ENCODE peak calls at places on chromosomes 6 and 20, in nine cellular contexts. A, I, G, D, T, S, C, M and Y are unnamed samples.

GRCh38 chr6:7640607-7641577 is 50.9 kb downstream of the SNRNP48 start:
- DNase-seq in A (no peak), I (no peak), G (no peak), D (no peak), T (peak), S (no peak), C (no peak), M (peak), Y (peak)

GRCh38 chr6:39088331-39088730 is 26.7 kb downstream of the SAYSD1 start:
- DNase-seq in A (peak), I (peak), G (no peak), D (peak), T (peak), S (no peak), C (peak), M (peak), Y (no peak)

GRCh38 chr6:45377041-45377554 is 636 bp downstream of the SUPT3H start:
- DNase-seq in A (no peak), I (no peak), G (no peak), D (no peak), T (no peak), S (peak), C (peak), M (no peak), Y (no peak)

GRCh38 chr6:25360611-25361010 is 81.4 kb downstream of the CARMIL1 start:
- DNase-seq in A (no peak), I (no peak), G (no peak), D (no peak), T (peak), S (no peak), C (no peak), M (peak), Y (peak)

GRCh38 chr6:169803816-169804340 is 52.5 kb downstream of the ERMARD start:
- DNase-seq in A (no peak), I (no peak), G (no peak), D (no peak), T (no peak), S (no peak), C (no peak), M (no peak), Y (no peak)

GRCh38 chr20:56781108-56781739 is 152.1 kb downstream of the TFAP2C start:
- DNase-seq in A (no peak), I (no peak), G (no peak), D (no peak), T (peak), S (no peak), C (no peak), M (peak), Y (no peak)

GRCh38 chr6:30556714-30556963 is 350 bp upstream of the GNL1 start:
- DNase-seq in A (no peak), I (peak), G (no peak), D (peak), T (peak), S (no peak), C (no peak), M (no peak), Y (peak)

GRCh38 chr20:2873747-2874041 is 413 bp downstream of the PTPRA start:
- DNase-seq in A (no peak), I (peak), G (no peak), D (peak), T (peak), S (no peak), C (no peak), M (no peak), Y (no peak)

GRCh38 chr6:28402197-28402596 is 2.6 kb upstream of the ZSCAN12 start:
- DNase-seq in A (no peak), I (no peak), G (no peak), D (no peak), T (no peak), S (no peak), C (no peak), M (no peak), Y (no peak)

GRCh38 chr20:49880177-49880576 is 35.2 kb downstream of the SPATA2 start:
- DNase-seq in A (no peak), I (no peak), G (no peak), D (no peak), T (no peak), S (no peak), C (no peak), M (peak), Y (no peak)

GRCh38 chr20:41989039-41989679 is 371.0 kb upstream of the CHD6 start:
- DNase-seq in A (no peak), I (no peak), G (no peak), D (no peak), T (no peak), S (no peak), C (no peak), M (no peak), Y (no peak)

GRCh38 chr20:62225820-62226635 is 6.0 kb upstream of the HRH3 start:
- DNase-seq in A (no peak), I (no peak), G (no peak), D (no peak), T (no peak), S (no peak), C (no peak), M (no peak), Y (no peak)

GRCh38 chr6:149856256-149856994 is 7.7 kb downstream of the LRP11 start:
- DNase-seq in A (no peak), I (no peak), G (no peak), D (no peak), T (no peak), S (no peak), C (no peak), M (no peak), Y (no peak)

GRCh38 chr20:62753626-62754025 is 42.6 kb upstream of the MRGBP start:
- DNase-seq in A (no peak), I (no peak), G (no peak), D (no peak), T (no peak), S (no peak), C (no peak), M (no peak), Y (no peak)

GRCh38 chr6:151325075-151326050 is 66.0 kb downstream of the ZBTB2 start:
- DNase-seq in A (peak), I (no peak), G (no peak), D (peak), T (peak), S (no peak), C (no peak), M (peak), Y (peak)

GRCh38 chr6:125121894-125122293 is 31.7 kb upstream of the TPD52L1 start:
- DNase-seq in A (no peak), I (no peak), G (no peak), D (no peak), T (no peak), S (no peak), C (no peak), M (no peak), Y (no peak)

GRCh38 chr20:61026731-61027130 is 225.3 kb upstream of the CDH4 start:
- DNase-seq in A (no peak), I (no peak), G (no peak), D (no peak), T (no peak), S (no peak), C (no peak), M (no peak), Y (no peak)

GRCh38 chr6:106163446-106163965 is 77.4 kb downstream of the PRDM1 start:
- DNase-seq in A (peak), I (no peak), G (peak), D (no peak), T (peak), S (peak), C (peak), M (peak), Y (no peak)

GRCh38 chr20:49608752-49609670 is 41.1 kb upstream of the PTGIS start:
- DNase-seq in A (peak), I (peak), G (peak), D (peak), T (peak), S (peak), C (no peak), M (peak), Y (peak)

GRCh38 chr6:127341471-127342202 is 1.8 kb downstream of the ECHDC1 start:
- DNase-seq in A (no peak), I (no peak), G (no peak), D (no peak), T (no peak), S (peak), C (peak), M (no peak), Y (no peak)

GRCh38 chr20:63129991-63130653 is 85.8 kb downstream of the YTHDF1 start:
- DNase-seq in A (no peak), I (no peak), G (no peak), D (no peak), T (no peak), S (no peak), C (peak), M (no peak), Y (no peak)

GRCh38 chr6:45917439-45917838 is 98.2 kb downstream of the CLIC5 start:
- DNase-seq in A (no peak), I (no peak), G (no peak), D (no peak), T (no peak), S (no peak), C (no peak), M (no peak), Y (no peak)

GRCh38 chr6:23547851-23548250 is 578.2 kb upstream of the NRSN1 start:
- DNase-seq in A (peak), I (no peak), G (no peak), D (peak), T (peak), S (no peak), C (peak), M (no peak), Y (no peak)

GRCh38 chr20:56776345-56776744 is 147.2 kb downstream of the TFAP2C start:
- DNase-seq in A (no peak), I (no peak), G (no peak), D (no peak), T (no peak), S (no peak), C (no peak), M (no peak), Y (no peak)

GRCh38 chr20:61054411-61054810 is 197.7 kb upstream of the CDH4 start:
- DNase-seq in A (no peak), I (no peak), G (no peak), D (no peak), T (no peak), S (no peak), C (no peak), M (no peak), Y (no peak)

GRCh38 chr6:57210060-57210459 is 12.0 kb downstream of the RAB23 start:
- DNase-seq in A (no peak), I (no peak), G (no peak), D (no peak), T (no peak), S (no peak), C (no peak), M (no peak), Y (no peak)

GRCh38 chr20:1393507-1393882 is 641 bp upstream of the FKBP1A start:
- DNase-seq in A (no peak), I (no peak), G (no peak), D (no peak), T (no peak), S (no peak), C (no peak), M (no peak), Y (no peak)

GRCh38 chr20:43140719-43141118 is 49.0 kb downstream of the PTPRT start:
- DNase-seq in A (no peak), I (no peak), G (no peak), D (no peak), T (no peak), S (no peak), C (no peak), M (no peak), Y (no peak)

GRCh38 chr6:157092736-157093135 is 230.6 kb downstream of the TMEM242 start:
- DNase-seq in A (no peak), I (no peak), G (no peak), D (no peak), T (no peak), S (no peak), C (no peak), M (peak), Y (no peak)

GRCh38 chr6:2244261-2245102 is 923 bp downstream of the GMDS start:
- DNase-seq in A (no peak), I (peak), G (no peak), D (no peak), T (peak), S (no peak), C (peak), M (no peak), Y (peak)

GRCh38 chr6:146470091-146470770 is 73.4 kb upstream of the RAB32 start:
- DNase-seq in A (no peak), I (no peak), G (no peak), D (no peak), T (peak), S (no peak), C (no peak), M (no peak), Y (no peak)

GRCh38 chr6:87391334-87391733 is 16.4 kb upstream of the CFAP206 start:
- DNase-seq in A (peak), I (peak), G (no peak), D (peak), T (peak), S (peak), C (peak), M (peak), Y (peak)

GRCh38 chr20:8293791-8294190 is 161.7 kb downstream of the PLCB1 start:
- DNase-seq in A (no peak), I (no peak), G (no peak), D (no peak), T (no peak), S (no peak), C (no peak), M (no peak), Y (no peak)

GRCh38 chr6:29834564-29835436 is 7.2 kb downstream of the HLA-G start:
- DNase-seq in A (peak), I (peak), G (no peak), D (peak), T (peak), S (peak), C (peak), M (peak), Y (no peak)

GRCh38 chr20:6908673-6909072 is 141.2 kb downstream of the BMP2 start:
- DNase-seq in A (no peak), I (no peak), G (no peak), D (no peak), T (no peak), S (no peak), C (no peak), M (no peak), Y (no peak)

GRCh38 chr6:108492131-108492766 is 68.5 kb upstream of the FOXO3 start:
- DNase-seq in A (peak), I (no peak), G (no peak), D (peak), T (peak), S (peak), C (peak), M (peak), Y (peak)

GRCh38 chr20:4183361-4183760 is 168.0 kb upstream of the RNF24 start:
- DNase-seq in A (no peak), I (no peak), G (no peak), D (no peak), T (no peak), S (no peak), C (no peak), M (no peak), Y (no peak)

GRCh38 chr20:5658897-5659296 is 91.3 kb upstream of the SHLD1 start:
- DNase-seq in A (no peak), I (no peak), G (peak), D (no peak), T (peak), S (no peak), C (peak), M (peak), Y (peak)

GRCh38 chr6:53931086-53931485 is 136.3 kb downstream of the LRRC1 start:
- DNase-seq in A (no peak), I (no peak), G (no peak), D (no peak), T (no peak), S (no peak), C (no peak), M (no peak), Y (no peak)

GRCh38 chr6:39225543-39225942 is 3.7 kb downstream of the KCNK5 start:
- DNase-seq in A (no peak), I (no peak), G (no peak), D (no peak), T (no peak), S (peak), C (no peak), M (no peak), Y (no peak)